ENCODE peak calls at places on chromosomes 12 and 14, in five cellular contexts. One of them, this sample, is unnamed.

GRCh38 chr12:78887008-78887407 is 22.4 kb downstream of the SYT1 start:
- DNase-seq in tibial nerve: no peak
- DNase-seq in HepG2: peak; percentile 2
- DNase-seq in A549: peak; percentile 87
- DNase-seq in heart left ventricle: no peak
- DNase-seq in this sample: no peak

GRCh38 chr12:11716794-11717532 is 67.5 kb downstream of the ETV6 start:
- DNase-seq in tibial nerve: no peak
- DNase-seq in HepG2: no peak
- DNase-seq in A549: no peak
- DNase-seq in heart left ventricle: no peak
- DNase-seq in this sample: no peak

GRCh38 chr12:89461649-89462612 is 62.7 kb downstream of the GALNT4 start:
- DNase-seq in tibial nerve: no peak
- DNase-seq in HepG2: peak; percentile 44
- DNase-seq in A549: peak; percentile 64
- DNase-seq in heart left ventricle: no peak
- DNase-seq in this sample: no peak

GRCh38 chr14:38405851-38406630 is 150.1 kb upstream of the CLEC14A start:
- DNase-seq in tibial nerve: no peak
- DNase-seq in HepG2: no peak
- DNase-seq in A549: peak; percentile 0
- DNase-seq in heart left ventricle: no peak
- DNase-seq in this sample: no peak

GRCh38 chr14:94008234-94008633 is 11.1 kb downstream of the CCDC197 start:
- DNase-seq in tibial nerve: no peak
- DNase-seq in HepG2: no peak
- DNase-seq in A549: no peak
- DNase-seq in heart left ventricle: no peak
- DNase-seq in this sample: no peak

GRCh38 chr12:25388216-25388615 is 137.5 kb upstream of the KRAS start:
- DNase-seq in tibial nerve: no peak
- DNase-seq in HepG2: no peak
- DNase-seq in A549: peak; percentile 21
- DNase-seq in heart left ventricle: no peak
- DNase-seq in this sample: no peak

GRCh38 chr12:22283006-22283506 is 51.5 kb downstream of the ST8SIA1 start:
- DNase-seq in tibial nerve: no peak
- DNase-seq in HepG2: no peak
- DNase-seq in A549: no peak
- DNase-seq in heart left ventricle: no peak
- DNase-seq in this sample: no peak

GRCh38 chr14:72692678-72693077 is 201.2 kb downstream of the DPF3 start:
- DNase-seq in tibial nerve: no peak
- DNase-seq in HepG2: no peak
- DNase-seq in A549: no peak
- DNase-seq in heart left ventricle: no peak
- DNase-seq in this sample: no peak

GRCh38 chr12:93541578-93542217 is 30.8 kb upstream of the SOCS2 start:
- DNase-seq in tibial nerve: no peak
- DNase-seq in HepG2: peak; percentile 33
- DNase-seq in A549: no peak
- DNase-seq in heart left ventricle: no peak
- DNase-seq in this sample: no peak

GRCh38 chr12:98895086-98895651 is 250.1 kb downstream of the APAF1 start:
- DNase-seq in tibial nerve: no peak
- DNase-seq in HepG2: no peak
- DNase-seq in A549: no peak
- DNase-seq in heart left ventricle: no peak
- DNase-seq in this sample: no peak

GRCh38 chr12:95118138-95118787 is 44.8 kb upstream of the NR2C1 start:
- DNase-seq in tibial nerve: no peak
- DNase-seq in HepG2: peak; percentile 62
- DNase-seq in A549: peak; percentile 80
- DNase-seq in heart left ventricle: no peak
- DNase-seq in this sample: no peak

GRCh38 chr12:53568428-53569173 is 57.6 kb downstream of the ATF7 start:
- DNase-seq in tibial nerve: no peak
- DNase-seq in HepG2: no peak
- DNase-seq in A549: no peak
- DNase-seq in heart left ventricle: no peak
- DNase-seq in this sample: no peak

GRCh38 chr14:62694075-62694474 is 351.2 kb downstream of the KCNH5 start:
- DNase-seq in tibial nerve: no peak
- DNase-seq in HepG2: no peak
- DNase-seq in A549: peak; percentile 47
- DNase-seq in heart left ventricle: no peak
- DNase-seq in this sample: no peak

GRCh38 chr14:102776761-102777710 is at the start of gene TRAF3:
- DNase-seq in tibial nerve: no peak
- DNase-seq in HepG2: no peak
- DNase-seq in A549: peak; percentile 42
- DNase-seq in heart left ventricle: peak; percentile 89
- DNase-seq in this sample: peak; percentile 61
- TF ChIP-seq POLR2A in tibial nerve: no peak
- TF ChIP-seq POLR2A in HepG2: no peak
- TF ChIP-seq POLR2A in A549: peak; percentile 23
- TF ChIP-seq POLR2A in heart left ventricle: no peak
- TF ChIP-seq POLR2A in this sample: no peak

GRCh38 chr12:66072135-66072534 is 58.4 kb downstream of the LLPH start:
- DNase-seq in tibial nerve: no peak
- DNase-seq in HepG2: no peak
- DNase-seq in A549: no peak
- DNase-seq in heart left ventricle: no peak
- DNase-seq in this sample: no peak
- H3K27ac ChIP-seq in tibial nerve: no peak overlapping the region
- H3K27ac ChIP-seq in HepG2: no peak overlapping the region
- H3K27ac ChIP-seq in A549: no peak overlapping the region
- H3K27ac ChIP-seq in heart left ventricle: no peak overlapping the region
- H3K27ac ChIP-seq in this sample: no peak overlapping the region

DNA sequence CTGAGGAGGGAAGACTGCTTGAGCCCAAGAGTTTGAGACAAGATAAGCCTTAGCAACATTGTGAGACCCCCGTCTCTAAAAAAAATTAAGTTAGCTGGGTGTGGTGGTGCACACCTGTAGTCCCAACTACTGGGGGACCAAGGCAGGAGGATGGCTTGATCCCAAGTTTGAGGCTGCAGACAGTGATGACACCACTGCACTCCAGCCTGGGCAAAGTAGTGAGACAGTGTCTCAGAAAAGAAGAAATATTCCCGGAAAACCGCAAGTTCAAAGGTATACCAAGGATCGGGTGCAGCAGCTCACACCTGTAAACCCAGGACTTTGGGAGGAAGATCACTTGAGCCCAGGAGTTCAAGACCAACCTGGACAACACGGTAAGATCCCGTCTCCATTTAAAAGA is 5.8 kb downstream of the PTGES3 start:
- DNase-seq in tibial nerve: no peak
- DNase-seq in HepG2: no peak
- DNase-seq in A549: no peak
- DNase-seq in heart left ventricle: no peak
- DNase-seq in this sample: no peak
- H3K4me3 ChIP-seq in tibial nerve: no peak overlapping the region
- H3K4me3 ChIP-seq in HepG2: no peak overlapping the region
- H3K4me3 ChIP-seq in A549: no peak overlapping the region
- H3K4me3 ChIP-seq in heart left ventricle: no peak overlapping the region
- H3K4me3 ChIP-seq in this sample: no peak overlapping the region

DNA sequence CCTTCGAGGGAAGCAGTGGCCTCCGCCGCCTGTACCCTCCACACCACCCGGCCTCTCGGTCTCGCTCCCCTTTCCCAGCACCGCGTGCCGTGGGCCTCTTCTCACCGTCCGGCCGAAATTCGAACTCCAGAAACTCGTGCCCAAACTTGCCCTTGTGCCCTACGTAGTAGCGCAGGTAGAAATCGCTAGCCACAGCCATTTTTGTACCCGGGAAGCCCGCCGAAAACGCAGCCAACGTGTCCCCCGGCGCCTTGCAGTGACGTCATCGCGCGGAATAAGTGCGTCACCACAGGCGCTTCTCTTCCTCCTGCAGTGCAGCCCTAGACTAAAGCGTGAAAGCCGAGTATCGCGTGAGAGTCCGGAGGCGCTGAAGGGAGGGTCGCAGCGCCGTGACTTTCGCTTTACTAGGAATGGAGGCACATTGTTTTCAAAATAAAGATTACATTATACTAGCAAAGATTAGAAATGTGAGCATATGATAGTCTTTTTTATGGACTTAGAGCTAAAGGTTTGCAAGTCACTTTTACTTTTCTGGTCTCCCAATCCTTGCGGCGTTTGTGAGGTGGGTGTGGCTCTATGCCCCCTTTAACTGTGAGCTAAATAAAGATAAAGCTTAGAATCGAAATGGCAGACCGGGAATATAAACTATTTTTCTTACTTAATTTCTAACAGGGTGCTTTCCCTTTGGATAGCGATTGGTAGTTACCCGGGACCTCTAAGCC is at the start of gene MAGOHB:
- DNase-seq in tibial nerve: peak; percentile 93
- DNase-seq in HepG2: peak; percentile 92
- DNase-seq in A549: peak; percentile 97
- DNase-seq in heart left ventricle: peak; percentile 97
- DNase-seq in this sample: peak; percentile 98
- TF ChIP-seq POLR2A in tibial nerve: peak; percentile 64
- TF ChIP-seq POLR2A in HepG2: peak; percentile 94
- TF ChIP-seq POLR2A in A549: peak; percentile 82
- TF ChIP-seq POLR2A in heart left ventricle: no peak
- TF ChIP-seq POLR2A in this sample: peak; percentile 65

GRCh38 chr14:52878469-52878868 is 72.4 kb downstream of the FERMT2 start:
- DNase-seq in tibial nerve: no peak
- DNase-seq in HepG2: no peak
- DNase-seq in A549: no peak
- DNase-seq in heart left ventricle: no peak
- DNase-seq in this sample: no peak
- H3K27ac ChIP-seq in tibial nerve: no peak overlapping the region
- H3K27ac ChIP-seq in HepG2: no peak overlapping the region
- H3K27ac ChIP-seq in A549: no peak overlapping the region
- H3K27ac ChIP-seq in heart left ventricle: no peak overlapping the region
- H3K27ac ChIP-seq in this sample: no peak overlapping the region

GRCh38 chr14:33951183-33951840 is 438 bp upstream of the EGLN3 start:
- DNase-seq in tibial nerve: no peak
- DNase-seq in HepG2: no peak
- DNase-seq in A549: no peak
- DNase-seq in heart left ventricle: no peak
- DNase-seq in this sample: no peak
- H3K4me3 ChIP-seq in tibial nerve: peak overlapping the region; percentile 58
- H3K4me3 ChIP-seq in HepG2: peak overlapping the region; percentile 78
- H3K4me3 ChIP-seq in A549: peak overlapping the region; percentile 57
- H3K4me3 ChIP-seq in heart left ventricle: peak overlapping the region; percentile 59
- H3K4me3 ChIP-seq in this sample: peak overlapping the region; percentile 45

GRCh38 chr14:105060751-105061427 is 4.3 kb downstream of the GPR132 start:
- DNase-seq in tibial nerve: no peak
- DNase-seq in HepG2: no peak
- DNase-seq in A549: no peak
- DNase-seq in heart left ventricle: no peak
- DNase-seq in this sample: no peak
- TF ChIP-seq POLR2A in tibial nerve: no peak
- TF ChIP-seq POLR2A in HepG2: no peak
- TF ChIP-seq POLR2A in A549: no peak
- TF ChIP-seq POLR2A in heart left ventricle: no peak
- TF ChIP-seq POLR2A in this sample: no peak

DNA sequence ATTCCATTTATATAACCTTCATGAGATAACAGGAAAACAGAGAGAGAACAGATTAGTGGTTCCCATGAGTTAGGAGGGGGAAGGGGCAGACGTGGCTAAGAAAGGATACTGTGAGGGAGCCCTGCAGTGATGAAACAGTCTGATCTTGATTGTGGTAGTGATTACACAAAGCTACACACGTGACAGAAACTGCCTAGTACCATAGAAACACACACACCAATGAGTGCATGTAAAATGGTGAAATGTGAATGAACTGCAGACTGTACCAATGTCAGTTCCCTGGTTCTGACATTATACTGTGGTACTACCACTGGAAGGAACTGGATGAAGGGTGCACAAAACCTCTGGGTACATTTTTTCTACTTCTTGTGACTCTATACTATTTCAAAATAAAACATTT is 36.9 kb downstream of the NRDE2 start:
- DNase-seq in tibial nerve: no peak
- DNase-seq in HepG2: no peak
- DNase-seq in A549: no peak
- DNase-seq in heart left ventricle: no peak
- DNase-seq in this sample: no peak
- H3K27ac ChIP-seq in tibial nerve: no peak overlapping the region
- H3K27ac ChIP-seq in HepG2: no peak overlapping the region
- H3K27ac ChIP-seq in A549: no peak overlapping the region
- H3K27ac ChIP-seq in heart left ventricle: no peak overlapping the region
- H3K27ac ChIP-seq in this sample: no peak overlapping the region

DNA sequence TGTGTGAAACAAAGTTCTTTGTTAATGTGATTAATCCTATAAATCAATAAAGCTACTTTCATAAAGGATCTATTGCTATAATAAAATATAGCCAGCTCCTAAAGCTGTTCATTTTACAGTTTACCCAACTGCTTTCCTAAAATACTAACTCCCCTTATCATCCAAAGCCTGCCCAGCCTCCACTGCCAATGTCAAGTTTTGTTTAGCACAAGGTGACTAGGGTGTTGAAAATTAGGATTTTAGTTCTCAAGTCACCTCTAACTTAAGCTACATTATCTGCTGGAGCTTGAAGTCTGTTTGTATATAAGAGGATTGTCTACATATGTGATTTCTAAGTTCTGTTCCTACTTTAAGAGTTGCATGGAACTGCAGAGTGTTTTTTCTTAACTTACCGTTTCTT is 86.3 kb downstream of the CCER1 start:
- DNase-seq in tibial nerve: no peak
- DNase-seq in HepG2: no peak
- DNase-seq in A549: no peak
- DNase-seq in heart left ventricle: no peak
- DNase-seq in this sample: no peak
- H3K4me3 ChIP-seq in tibial nerve: no peak overlapping the region
- H3K4me3 ChIP-seq in HepG2: no peak overlapping the region
- H3K4me3 ChIP-seq in A549: no peak overlapping the region
- H3K4me3 ChIP-seq in heart left ventricle: no peak overlapping the region
- H3K4me3 ChIP-seq in this sample: no peak overlapping the region

This sample was measured in adrenal gland.